ENCODE peak calls at places on chromosomes 4 and X, in nine cellular contexts. One of them, this sample, is unnamed.

GRCh38 chr4:174674305-174674840 is 152.1 kb upstream of the HPGD start:
- DNase-seq in astrocyte: peak; percentile 18
- DNase-seq in spleen: no peak
- DNase-seq in cardiac fibroblast: no peak
- DNase-seq in tibial nerve: no peak
- DNase-seq in SK-N-SH: no peak
- DNase-seq in mesendoderm: no peak
- DNase-seq in fibroblast of mammary gland: no peak
- DNase-seq in kidney: no peak
- DNase-seq in this sample: no peak

GRCh38 chrX:41238543-41238942 is 95.4 kb upstream of the DDX3X start:
- DNase-seq in astrocyte: peak; percentile 58
- DNase-seq in spleen: no peak
- DNase-seq in cardiac fibroblast: peak; percentile 67
- DNase-seq in tibial nerve: no peak
- DNase-seq in SK-N-SH: no peak
- DNase-seq in mesendoderm: peak; percentile 54
- DNase-seq in fibroblast of mammary gland: peak; percentile 42
- DNase-seq in kidney: no peak
- DNase-seq in this sample: no peak

GRCh38 chr4:120922390-120923200 is at the start of gene PRDM5:
- DNase-seq in astrocyte: peak; percentile 42
- DNase-seq in spleen: peak; percentile 78
- DNase-seq in cardiac fibroblast: peak; percentile 53
- DNase-seq in tibial nerve: peak; percentile 20
- DNase-seq in SK-N-SH: peak; percentile 88
- DNase-seq in mesendoderm: peak; percentile 76
- DNase-seq in fibroblast of mammary gland: peak; percentile 64
- DNase-seq in kidney: peak; percentile 88
- DNase-seq in this sample: peak; percentile 72

GRCh38 chrX:130091976-130092522 is 18.2 kb downstream of the ELF4 start:
- DNase-seq in astrocyte: no peak
- DNase-seq in spleen: peak; percentile 97
- DNase-seq in cardiac fibroblast: no peak
- DNase-seq in tibial nerve: no peak
- DNase-seq in SK-N-SH: no peak
- DNase-seq in mesendoderm: peak; percentile 70
- DNase-seq in fibroblast of mammary gland: no peak
- DNase-seq in kidney: peak; percentile 88
- DNase-seq in this sample: no peak

GRCh38 chr4:31051151-31051550 is 331.0 kb downstream of the PCDH7 start:
- DNase-seq in astrocyte: no peak
- DNase-seq in spleen: no peak
- DNase-seq in cardiac fibroblast: no peak
- DNase-seq in tibial nerve: no peak
- DNase-seq in SK-N-SH: no peak
- DNase-seq in mesendoderm: no peak
- DNase-seq in fibroblast of mammary gland: no peak
- DNase-seq in kidney: no peak
- DNase-seq in this sample: no peak

GRCh38 chrX:31227250-31227649 is 155.4 kb upstream of the FTHL17 start:
- DNase-seq in astrocyte: peak; percentile 85
- DNase-seq in spleen: no peak
- DNase-seq in cardiac fibroblast: peak; percentile 43
- DNase-seq in tibial nerve: no peak
- DNase-seq in SK-N-SH: no peak
- DNase-seq in mesendoderm: no peak
- DNase-seq in fibroblast of mammary gland: peak; percentile 52
- DNase-seq in kidney: no peak
- DNase-seq in this sample: no peak

GRCh38 chr4:140071806-140072205 is 82.2 kb downstream of the MAML3 start:
- DNase-seq in astrocyte: peak; percentile 99
- DNase-seq in spleen: no peak
- DNase-seq in cardiac fibroblast: peak; percentile 97
- DNase-seq in tibial nerve: peak; percentile 43
- DNase-seq in SK-N-SH: no peak
- DNase-seq in mesendoderm: no peak
- DNase-seq in fibroblast of mammary gland: peak; percentile 88
- DNase-seq in kidney: no peak
- DNase-seq in this sample: peak; percentile 39

GRCh38 chr4:40829586-40829985 is 79.8 kb downstream of the NSUN7 start:
- DNase-seq in astrocyte: no peak
- DNase-seq in spleen: no peak
- DNase-seq in cardiac fibroblast: no peak
- DNase-seq in tibial nerve: no peak
- DNase-seq in SK-N-SH: no peak
- DNase-seq in mesendoderm: no peak
- DNase-seq in fibroblast of mammary gland: no peak
- DNase-seq in kidney: no peak
- DNase-seq in this sample: no peak

GRCh38 chrX:40757058-40757457 is 21.7 kb upstream of the MED14 start:
- DNase-seq in astrocyte: no peak
- DNase-seq in spleen: no peak
- DNase-seq in cardiac fibroblast: no peak
- DNase-seq in tibial nerve: no peak
- DNase-seq in SK-N-SH: no peak
- DNase-seq in mesendoderm: no peak
- DNase-seq in fibroblast of mammary gland: no peak
- DNase-seq in kidney: no peak
- DNase-seq in this sample: no peak

GRCh38 chrX:41490446-41490845 is 43.3 kb downstream of the NYX start:
- DNase-seq in astrocyte: no peak
- DNase-seq in spleen: no peak
- DNase-seq in cardiac fibroblast: no peak
- DNase-seq in tibial nerve: no peak
- DNase-seq in SK-N-SH: no peak
- DNase-seq in mesendoderm: no peak
- DNase-seq in fibroblast of mammary gland: no peak
- DNase-seq in kidney: no peak
- DNase-seq in this sample: no peak

GRCh38 chr4:80713409-80713808 is 317.1 kb upstream of the BMP3 start:
- DNase-seq in astrocyte: no peak
- DNase-seq in spleen: no peak
- DNase-seq in cardiac fibroblast: no peak
- DNase-seq in tibial nerve: no peak
- DNase-seq in SK-N-SH: no peak
- DNase-seq in mesendoderm: no peak
- DNase-seq in fibroblast of mammary gland: no peak
- DNase-seq in kidney: no peak
- DNase-seq in this sample: no peak

GRCh38 chr4:102715057-102715456 is 45.7 kb downstream of the MANBA start:
- DNase-seq in astrocyte: no peak
- DNase-seq in spleen: no peak
- DNase-seq in cardiac fibroblast: peak; percentile 13
- DNase-seq in tibial nerve: no peak
- DNase-seq in SK-N-SH: no peak
- DNase-seq in mesendoderm: peak; percentile 45
- DNase-seq in fibroblast of mammary gland: peak; percentile 23
- DNase-seq in kidney: no peak
- DNase-seq in this sample: no peak

GRCh38 chr4:107034091-107034698 is 1.9 kb downstream of the DKK2 start:
- DNase-seq in astrocyte: peak; percentile 25
- DNase-seq in spleen: peak; percentile 75
- DNase-seq in cardiac fibroblast: peak; percentile 23
- DNase-seq in tibial nerve: peak; percentile 52
- DNase-seq in SK-N-SH: peak; percentile 77
- DNase-seq in mesendoderm: peak; percentile 82
- DNase-seq in fibroblast of mammary gland: peak; percentile 40
- DNase-seq in kidney: peak; percentile 44
- DNase-seq in this sample: no peak

GRCh38 chr4:76384052-76384451 is 36.9 kb downstream of the CCDC158 start:
- DNase-seq in astrocyte: no peak
- DNase-seq in spleen: no peak
- DNase-seq in cardiac fibroblast: peak; percentile 34
- DNase-seq in tibial nerve: no peak
- DNase-seq in SK-N-SH: no peak
- DNase-seq in mesendoderm: peak; percentile 6
- DNase-seq in fibroblast of mammary gland: no peak
- DNase-seq in kidney: no peak
- DNase-seq in this sample: no peak

GRCh38 chr4:176031927-176032326 is 33.7 kb upstream of the WDR17 start:
- DNase-seq in astrocyte: no peak
- DNase-seq in spleen: no peak
- DNase-seq in cardiac fibroblast: no peak
- DNase-seq in tibial nerve: no peak
- DNase-seq in SK-N-SH: no peak
- DNase-seq in mesendoderm: peak; percentile 20
- DNase-seq in fibroblast of mammary gland: no peak
- DNase-seq in kidney: no peak
- DNase-seq in this sample: no peak

GRCh38 chr4:106140601-106141000 is 175.4 kb downstream of the TBCK start:
- DNase-seq in astrocyte: no peak
- DNase-seq in spleen: no peak
- DNase-seq in cardiac fibroblast: peak; percentile 4
- DNase-seq in tibial nerve: no peak
- DNase-seq in SK-N-SH: no peak
- DNase-seq in mesendoderm: no peak
- DNase-seq in fibroblast of mammary gland: no peak
- DNase-seq in kidney: no peak
- DNase-seq in this sample: no peak

GRCh38 chr4:85092536-85092935 is 126.0 kb upstream of the WDFY3 start:
- DNase-seq in astrocyte: no peak
- DNase-seq in spleen: no peak
- DNase-seq in cardiac fibroblast: no peak
- DNase-seq in tibial nerve: no peak
- DNase-seq in SK-N-SH: no peak
- DNase-seq in mesendoderm: no peak
- DNase-seq in fibroblast of mammary gland: no peak
- DNase-seq in kidney: no peak
- DNase-seq in this sample: no peak

DNA sequence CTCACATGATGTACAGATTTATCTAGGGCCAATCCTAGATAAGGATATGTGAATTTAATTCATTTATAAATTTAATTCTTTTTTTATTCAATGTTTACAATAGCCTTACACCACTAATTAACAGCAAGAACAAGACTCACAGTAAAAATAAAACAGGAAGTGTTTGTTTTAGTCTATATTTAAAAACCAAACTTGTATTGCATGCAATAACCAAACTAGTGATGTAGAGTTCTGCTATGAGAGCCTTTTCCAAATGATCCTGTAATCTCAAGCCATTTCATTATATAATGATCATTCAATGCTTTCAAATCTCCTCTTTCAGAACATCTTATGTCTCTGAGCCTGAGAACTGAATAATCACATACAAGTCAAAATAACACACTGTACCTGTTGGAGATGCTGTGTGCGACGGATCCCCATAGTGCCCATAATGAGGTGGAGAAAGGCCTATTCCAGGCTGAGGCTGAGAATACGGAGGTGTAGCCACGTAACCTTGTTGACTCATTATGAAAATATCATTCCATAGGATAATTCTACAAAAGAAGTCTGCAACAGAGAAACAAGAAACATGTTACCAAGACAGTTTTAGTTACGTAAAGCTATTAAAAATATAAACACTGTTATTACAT is 2.6 kb downstream of the SEC24D start:
- DNase-seq in astrocyte: no peak
- DNase-seq in spleen: no peak
- DNase-seq in cardiac fibroblast: no peak
- DNase-seq in tibial nerve: no peak
- DNase-seq in SK-N-SH: no peak
- DNase-seq in mesendoderm: no peak
- DNase-seq in fibroblast of mammary gland: no peak
- DNase-seq in kidney: no peak
- DNase-seq in this sample: no peak
- H3K4me3 ChIP-seq in astrocyte: peak overlapping the region; percentile 88
- H3K4me3 ChIP-seq in spleen: no peak overlapping the region
- H3K4me3 ChIP-seq in cardiac fibroblast: no peak overlapping the region
- H3K4me3 ChIP-seq in tibial nerve: no peak overlapping the region
- H3K4me3 ChIP-seq in SK-N-SH: peak overlapping the region; percentile 84
- H3K4me3 ChIP-seq in mesendoderm: no peak overlapping the region
- H3K4me3 ChIP-seq in fibroblast of mammary gland: peak overlapping the region; percentile 98
- H3K4me3 ChIP-seq in kidney: no peak overlapping the region
- H3K4me3 ChIP-seq in this sample: no peak overlapping the region

DNA sequence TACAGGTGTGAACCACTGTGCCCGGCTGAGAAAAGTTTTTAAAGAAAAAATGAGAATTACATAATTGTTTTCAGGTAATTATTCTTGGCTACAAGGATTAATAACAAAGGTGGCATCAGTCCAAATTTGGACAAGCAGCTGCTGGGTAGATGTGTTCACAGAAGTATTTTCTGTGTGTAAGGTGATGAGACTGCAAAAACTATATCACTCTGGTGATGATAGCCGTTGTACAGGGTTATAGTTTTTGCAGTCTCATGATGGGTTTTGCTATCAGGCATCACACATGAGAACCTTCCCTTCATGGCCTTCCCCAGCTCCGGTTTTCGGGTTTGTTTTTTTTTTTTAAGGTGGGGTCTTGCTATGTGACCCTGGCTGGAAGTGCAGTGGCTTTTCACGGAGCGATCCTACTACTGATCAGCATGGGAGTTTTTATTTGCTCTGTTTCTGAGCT is 5.1 kb upstream of the SLC10A3 start:
- DNase-seq in astrocyte: no peak
- DNase-seq in spleen: no peak
- DNase-seq in cardiac fibroblast: no peak
- DNase-seq in tibial nerve: no peak
- DNase-seq in SK-N-SH: no peak
- DNase-seq in mesendoderm: no peak
- DNase-seq in fibroblast of mammary gland: no peak
- DNase-seq in kidney: no peak
- DNase-seq in this sample: no peak
- H3K4me3 ChIP-seq in astrocyte: no peak overlapping the region
- H3K4me3 ChIP-seq in spleen: no peak overlapping the region
- H3K4me3 ChIP-seq in cardiac fibroblast: no peak overlapping the region
- H3K4me3 ChIP-seq in tibial nerve: no peak overlapping the region
- H3K4me3 ChIP-seq in SK-N-SH: no peak overlapping the region
- H3K4me3 ChIP-seq in mesendoderm: no peak overlapping the region
- H3K4me3 ChIP-seq in fibroblast of mammary gland: no peak overlapping the region
- H3K4me3 ChIP-seq in kidney: no peak overlapping the region
- H3K4me3 ChIP-seq in this sample: no peak overlapping the region

GRCh38 chr4:153518001-153518400 is 51.8 kb downstream of the TMEM131L start:
- DNase-seq in astrocyte: no peak
- DNase-seq in spleen: no peak
- DNase-seq in cardiac fibroblast: no peak
- DNase-seq in tibial nerve: no peak
- DNase-seq in SK-N-SH: no peak
- DNase-seq in mesendoderm: no peak
- DNase-seq in fibroblast of mammary gland: no peak
- DNase-seq in kidney: no peak
- DNase-seq in this sample: no peak
- H3K4me3 ChIP-seq in astrocyte: no peak overlapping the region
- H3K4me3 ChIP-seq in spleen: no peak overlapping the region
- H3K4me3 ChIP-seq in cardiac fibroblast: no peak overlapping the region
- H3K4me3 ChIP-seq in tibial nerve: no peak overlapping the region
- H3K4me3 ChIP-seq in SK-N-SH: no peak overlapping the region
- H3K4me3 ChIP-seq in mesendoderm: no peak overlapping the region
- H3K4me3 ChIP-seq in fibroblast of mammary gland: no peak overlapping the region
- H3K4me3 ChIP-seq in kidney: no peak overlapping the region
- H3K4me3 ChIP-seq in this sample: peak overlapping the region; percentile 23

DNA sequence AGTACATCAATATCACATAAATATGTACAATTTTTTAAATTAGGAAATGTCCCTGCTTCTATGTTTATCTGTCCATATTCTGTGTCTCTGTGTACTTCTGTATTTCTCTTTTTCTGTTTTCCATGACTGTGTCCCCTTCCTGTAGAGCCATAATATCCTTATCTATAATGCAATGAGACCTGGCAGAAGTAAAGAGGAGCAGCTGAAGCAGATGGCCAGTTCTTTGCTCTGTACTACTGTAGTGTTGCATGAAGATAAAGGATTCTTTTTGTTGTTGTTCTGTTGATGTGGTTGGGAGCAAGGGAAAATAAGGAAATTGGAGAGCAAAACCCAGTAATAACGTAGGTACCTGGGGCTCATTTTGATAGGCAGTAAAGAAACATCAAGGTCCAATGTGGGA is 301.7 kb downstream of the ADGRL3 start:
- DNase-seq in astrocyte: no peak
- DNase-seq in spleen: no peak
- DNase-seq in cardiac fibroblast: no peak
- DNase-seq in tibial nerve: no peak
- DNase-seq in SK-N-SH: peak; percentile 43
- DNase-seq in mesendoderm: no peak
- DNase-seq in fibroblast of mammary gland: no peak
- DNase-seq in kidney: no peak
- DNase-seq in this sample: no peak
- H3K4me3 ChIP-seq in astrocyte: no peak overlapping the region
- H3K4me3 ChIP-seq in spleen: no peak overlapping the region
- H3K4me3 ChIP-seq in cardiac fibroblast: no peak overlapping the region
- H3K4me3 ChIP-seq in tibial nerve: no peak overlapping the region
- H3K4me3 ChIP-seq in SK-N-SH: no peak overlapping the region
- H3K4me3 ChIP-seq in mesendoderm: no peak overlapping the region
- H3K4me3 ChIP-seq in fibroblast of mammary gland: no peak overlapping the region
- H3K4me3 ChIP-seq in kidney: no peak overlapping the region
- H3K4me3 ChIP-seq in this sample: no peak overlapping the region